ENCODE peak calls at places on chromosomes 6 and 20, in seven cellular contexts. One of them, this sample, is unnamed.

GRCh38 chr20:1633535-1633934 is 13.7 kb upstream of the SIRPB1 start:
- DNase-seq in NAMALWA: no peak
- DNase-seq in activated naive CD8-positive, alpha-beta T cell treated with anti-CD3 and anti-CD28 coated beads, Interleukin-2, amount 50 U/mL, for 16 hours: no peak
- DNase-seq in mucosa of gallbladder: no peak
- DNase-seq in right lobe of liver: no peak
- DNase-seq in stimulated activated naive CD8-positive, alpha-beta T cell treated with anti-CD3 and anti-CD28 coated beads, Interleukin-15, Interleukin-2, amounts not matched to agents 100 U/mL and 50 U/mL, for 24 hours: no peak
- DNase-seq in Right ventricle myocardium superior: no peak
- DNase-seq in this sample: no peak

GRCh38 chr20:59010321-59010994 is 3.4 kb upstream of the CTSZ start:
- DNase-seq in stimulated activated naive CD8-positive, alpha-beta T cell treated with anti-CD3 and anti-CD28 coated beads, Interleukin-15, Interleukin-2, amounts not matched to agents 100 U/mL and 50 U/mL, for 24 hours: no peak
- DNase-seq in mucosa of gallbladder: no peak
- DNase-seq in right lobe of liver: no peak
- DNase-seq in activated naive CD8-positive, alpha-beta T cell treated with anti-CD3 and anti-CD28 coated beads, Interleukin-2, amount 50 U/mL, for 16 hours: no peak
- DNase-seq in Right ventricle myocardium superior: no peak
- DNase-seq in NAMALWA: no peak
- DNase-seq in this sample: no peak

GRCh38 chr6:145722190-145722589 is 13.1 kb downstream of the EPM2A start:
- DNase-seq in Right ventricle myocardium superior: no peak
- DNase-seq in NAMALWA: no peak
- DNase-seq in right lobe of liver: no peak
- DNase-seq in mucosa of gallbladder: no peak
- DNase-seq in stimulated activated naive CD8-positive, alpha-beta T cell treated with anti-CD3 and anti-CD28 coated beads, Interleukin-15, Interleukin-2, amounts not matched to agents 100 U/mL and 50 U/mL, for 24 hours: no peak
- DNase-seq in activated naive CD8-positive, alpha-beta T cell treated with anti-CD3 and anti-CD28 coated beads, Interleukin-2, amount 50 U/mL, for 16 hours: no peak
- DNase-seq in this sample: no peak

GRCh38 chr6:65997539-65997938 is 290.5 kb upstream of the EYS start:
- DNase-seq in mucosa of gallbladder: no peak
- DNase-seq in activated naive CD8-positive, alpha-beta T cell treated with anti-CD3 and anti-CD28 coated beads, Interleukin-2, amount 50 U/mL, for 16 hours: no peak
- DNase-seq in right lobe of liver: no peak
- DNase-seq in stimulated activated naive CD8-positive, alpha-beta T cell treated with anti-CD3 and anti-CD28 coated beads, Interleukin-15, Interleukin-2, amounts not matched to agents 100 U/mL and 50 U/mL, for 24 hours: no peak
- DNase-seq in NAMALWA: no peak
- DNase-seq in Right ventricle myocardium superior: no peak
- DNase-seq in this sample: no peak

GRCh38 chr20:53901697-53902096 is 168.7 kb downstream of the BCAS1 start:
- DNase-seq in activated naive CD8-positive, alpha-beta T cell treated with anti-CD3 and anti-CD28 coated beads, Interleukin-2, amount 50 U/mL, for 16 hours: no peak
- DNase-seq in mucosa of gallbladder: no peak
- DNase-seq in right lobe of liver: no peak
- DNase-seq in stimulated activated naive CD8-positive, alpha-beta T cell treated with anti-CD3 and anti-CD28 coated beads, Interleukin-15, Interleukin-2, amounts not matched to agents 100 U/mL and 50 U/mL, for 24 hours: no peak
- DNase-seq in NAMALWA: no peak
- DNase-seq in Right ventricle myocardium superior: no peak
- DNase-seq in this sample: no peak

GRCh38 chr20:5675103-5676091 is 74.8 kb upstream of the SHLD1 start:
- DNase-seq in Right ventricle myocardium superior: no peak
- DNase-seq in stimulated activated naive CD8-positive, alpha-beta T cell treated with anti-CD3 and anti-CD28 coated beads, Interleukin-15, Interleukin-2, amounts not matched to agents 100 U/mL and 50 U/mL, for 24 hours: no peak
- DNase-seq in NAMALWA: peak
- DNase-seq in right lobe of liver: no peak
- DNase-seq in mucosa of gallbladder: no peak
- DNase-seq in activated naive CD8-positive, alpha-beta T cell treated with anti-CD3 and anti-CD28 coated beads, Interleukin-2, amount 50 U/mL, for 16 hours: no peak
- DNase-seq in this sample: no peak

GRCh38 chr20:47337413-47337812 is 19.1 kb downstream of the ZMYND8 start:
- DNase-seq in NAMALWA: no peak
- DNase-seq in mucosa of gallbladder: no peak
- DNase-seq in Right ventricle myocardium superior: no peak
- DNase-seq in right lobe of liver: no peak
- DNase-seq in activated naive CD8-positive, alpha-beta T cell treated with anti-CD3 and anti-CD28 coated beads, Interleukin-2, amount 50 U/mL, for 16 hours: no peak
- DNase-seq in stimulated activated naive CD8-positive, alpha-beta T cell treated with anti-CD3 and anti-CD28 coated beads, Interleukin-15, Interleukin-2, amounts not matched to agents 100 U/mL and 50 U/mL, for 24 hours: no peak
- DNase-seq in this sample: no peak

GRCh38 chr6:121760640-121761213 is 325.3 kb downstream of the GJA1 start:
- DNase-seq in mucosa of gallbladder: no peak
- DNase-seq in right lobe of liver: no peak
- DNase-seq in NAMALWA: no peak
- DNase-seq in activated naive CD8-positive, alpha-beta T cell treated with anti-CD3 and anti-CD28 coated beads, Interleukin-2, amount 50 U/mL, for 16 hours: no peak
- DNase-seq in Right ventricle myocardium superior: no peak
- DNase-seq in stimulated activated naive CD8-positive, alpha-beta T cell treated with anti-CD3 and anti-CD28 coated beads, Interleukin-15, Interleukin-2, amounts not matched to agents 100 U/mL and 50 U/mL, for 24 hours: no peak
- DNase-seq in this sample: no peak

GRCh38 chr20:41181567-41181966 is 44.2 kb downstream of the PLCG1 start:
- DNase-seq in NAMALWA: no peak
- DNase-seq in stimulated activated naive CD8-positive, alpha-beta T cell treated with anti-CD3 and anti-CD28 coated beads, Interleukin-15, Interleukin-2, amounts not matched to agents 100 U/mL and 50 U/mL, for 24 hours: no peak
- DNase-seq in mucosa of gallbladder: no peak
- DNase-seq in right lobe of liver: no peak
- DNase-seq in activated naive CD8-positive, alpha-beta T cell treated with anti-CD3 and anti-CD28 coated beads, Interleukin-2, amount 50 U/mL, for 16 hours: no peak
- DNase-seq in Right ventricle myocardium superior: peak
- DNase-seq in this sample: no peak

GRCh38 chr20:39874049-39874893 is 814.8 kb downstream of the MAFB start:
- DNase-seq in NAMALWA: peak
- DNase-seq in stimulated activated naive CD8-positive, alpha-beta T cell treated with anti-CD3 and anti-CD28 coated beads, Interleukin-15, Interleukin-2, amounts not matched to agents 100 U/mL and 50 U/mL, for 24 hours: peak
- DNase-seq in activated naive CD8-positive, alpha-beta T cell treated with anti-CD3 and anti-CD28 coated beads, Interleukin-2, amount 50 U/mL, for 16 hours: no peak
- DNase-seq in right lobe of liver: peak
- DNase-seq in Right ventricle myocardium superior: peak
- DNase-seq in mucosa of gallbladder: peak
- DNase-seq in this sample: peak

GRCh38 chr20:461254-462198 is 807 bp downstream of the TBC1D20 start:
- DNase-seq in activated naive CD8-positive, alpha-beta T cell treated with anti-CD3 and anti-CD28 coated beads, Interleukin-2, amount 50 U/mL, for 16 hours: no peak
- DNase-seq in mucosa of gallbladder: peak
- DNase-seq in NAMALWA: peak
- DNase-seq in stimulated activated naive CD8-positive, alpha-beta T cell treated with anti-CD3 and anti-CD28 coated beads, Interleukin-15, Interleukin-2, amounts not matched to agents 100 U/mL and 50 U/mL, for 24 hours: peak
- DNase-seq in Right ventricle myocardium superior: peak
- DNase-seq in right lobe of liver: peak
- DNase-seq in this sample: peak

GRCh38 chr20:29873946-29874345 is 1383.5 kb upstream of the DEFB115 start:
- DNase-seq in stimulated activated naive CD8-positive, alpha-beta T cell treated with anti-CD3 and anti-CD28 coated beads, Interleukin-15, Interleukin-2, amounts not matched to agents 100 U/mL and 50 U/mL, for 24 hours: peak
- DNase-seq in mucosa of gallbladder: peak
- DNase-seq in activated naive CD8-positive, alpha-beta T cell treated with anti-CD3 and anti-CD28 coated beads, Interleukin-2, amount 50 U/mL, for 16 hours: no peak
- DNase-seq in Right ventricle myocardium superior: peak
- DNase-seq in NAMALWA: peak
- DNase-seq in right lobe of liver: peak
- DNase-seq in this sample: no peak

GRCh38 chr20:45833030-45833882 is at the start of gene SNX21:
- DNase-seq in right lobe of liver: peak
- DNase-seq in activated naive CD8-positive, alpha-beta T cell treated with anti-CD3 and anti-CD28 coated beads, Interleukin-2, amount 50 U/mL, for 16 hours: no peak
- DNase-seq in NAMALWA: no peak
- DNase-seq in stimulated activated naive CD8-positive, alpha-beta T cell treated with anti-CD3 and anti-CD28 coated beads, Interleukin-15, Interleukin-2, amounts not matched to agents 100 U/mL and 50 U/mL, for 24 hours: peak
- DNase-seq in Right ventricle myocardium superior: peak
- DNase-seq in mucosa of gallbladder: peak
- DNase-seq in this sample: no peak

GRCh38 chr6:124536792-124537191 is 425.4 kb upstream of the RNF217 start:
- DNase-seq in stimulated activated naive CD8-positive, alpha-beta T cell treated with anti-CD3 and anti-CD28 coated beads, Interleukin-15, Interleukin-2, amounts not matched to agents 100 U/mL and 50 U/mL, for 24 hours: no peak
- DNase-seq in Right ventricle myocardium superior: no peak
- DNase-seq in NAMALWA: no peak
- DNase-seq in activated naive CD8-positive, alpha-beta T cell treated with anti-CD3 and anti-CD28 coated beads, Interleukin-2, amount 50 U/mL, for 16 hours: no peak
- DNase-seq in right lobe of liver: no peak
- DNase-seq in mucosa of gallbladder: no peak
- DNase-seq in this sample: no peak

GRCh38 chr6:33949877-33950831 is 146.4 kb upstream of the MLN start:
- DNase-seq in NAMALWA: no peak
- DNase-seq in mucosa of gallbladder: peak
- DNase-seq in stimulated activated naive CD8-positive, alpha-beta T cell treated with anti-CD3 and anti-CD28 coated beads, Interleukin-15, Interleukin-2, amounts not matched to agents 100 U/mL and 50 U/mL, for 24 hours: no peak
- DNase-seq in activated naive CD8-positive, alpha-beta T cell treated with anti-CD3 and anti-CD28 coated beads, Interleukin-2, amount 50 U/mL, for 16 hours: no peak
- DNase-seq in right lobe of liver: no peak
- DNase-seq in Right ventricle myocardium superior: no peak
- DNase-seq in this sample: no peak

GRCh38 chr6:4256969-4257368 is 121.6 kb upstream of the ECI2 start:
- DNase-seq in Right ventricle myocardium superior: no peak
- DNase-seq in NAMALWA: no peak
- DNase-seq in stimulated activated naive CD8-positive, alpha-beta T cell treated with anti-CD3 and anti-CD28 coated beads, Interleukin-15, Interleukin-2, amounts not matched to agents 100 U/mL and 50 U/mL, for 24 hours: no peak
- DNase-seq in right lobe of liver: no peak
- DNase-seq in activated naive CD8-positive, alpha-beta T cell treated with anti-CD3 and anti-CD28 coated beads, Interleukin-2, amount 50 U/mL, for 16 hours: no peak
- DNase-seq in mucosa of gallbladder: no peak
- DNase-seq in this sample: no peak

GRCh38 chr20:24045621-24046020 is 57.0 kb upstream of the GGTLC1 start:
- DNase-seq in Right ventricle myocardium superior: no peak
- DNase-seq in mucosa of gallbladder: no peak
- DNase-seq in NAMALWA: no peak
- DNase-seq in stimulated activated naive CD8-positive, alpha-beta T cell treated with anti-CD3 and anti-CD28 coated beads, Interleukin-15, Interleukin-2, amounts not matched to agents 100 U/mL and 50 U/mL, for 24 hours: no peak
- DNase-seq in right lobe of liver: no peak
- DNase-seq in activated naive CD8-positive, alpha-beta T cell treated with anti-CD3 and anti-CD28 coated beads, Interleukin-2, amount 50 U/mL, for 16 hours: no peak
- DNase-seq in this sample: no peak

GRCh38 chr6:87658516-87658915 is 43.5 kb downstream of the AKIRIN2 start:
- DNase-seq in right lobe of liver: no peak
- DNase-seq in NAMALWA: no peak
- DNase-seq in stimulated activated naive CD8-positive, alpha-beta T cell treated with anti-CD3 and anti-CD28 coated beads, Interleukin-15, Interleukin-2, amounts not matched to agents 100 U/mL and 50 U/mL, for 24 hours: no peak
- DNase-seq in activated naive CD8-positive, alpha-beta T cell treated with anti-CD3 and anti-CD28 coated beads, Interleukin-2, amount 50 U/mL, for 16 hours: no peak
- DNase-seq in Right ventricle myocardium superior: no peak
- DNase-seq in mucosa of gallbladder: no peak
- DNase-seq in this sample: no peak

GRCh38 chr6:31898200-31899011 is 908 bp upstream of the EHMT2 start:
- DNase-seq in activated naive CD8-positive, alpha-beta T cell treated with anti-CD3 and anti-CD28 coated beads, Interleukin-2, amount 50 U/mL, for 16 hours: no peak
- DNase-seq in mucosa of gallbladder: no peak
- DNase-seq in right lobe of liver: no peak
- DNase-seq in stimulated activated naive CD8-positive, alpha-beta T cell treated with anti-CD3 and anti-CD28 coated beads, Interleukin-15, Interleukin-2, amounts not matched to agents 100 U/mL and 50 U/mL, for 24 hours: peak
- DNase-seq in Right ventricle myocardium superior: no peak
- DNase-seq in NAMALWA: peak
- DNase-seq in this sample: no peak

GRCh38 chr6:166540631-166541331 is 45.7 kb downstream of the RAMACL start:
- DNase-seq in mucosa of gallbladder: no peak
- DNase-seq in NAMALWA: peak
- DNase-seq in stimulated activated naive CD8-positive, alpha-beta T cell treated with anti-CD3 and anti-CD28 coated beads, Interleukin-15, Interleukin-2, amounts not matched to agents 100 U/mL and 50 U/mL, for 24 hours: peak
- DNase-seq in right lobe of liver: no peak
- DNase-seq in activated naive CD8-positive, alpha-beta T cell treated with anti-CD3 and anti-CD28 coated beads, Interleukin-2, amount 50 U/mL, for 16 hours: no peak
- DNase-seq in Right ventricle myocardium superior: no peak
- DNase-seq in this sample: peak

GRCh38 chr20:18986146-18986830 is 172.7 kb downstream of the SCP2D1 start:
- DNase-seq in mucosa of gallbladder: no peak
- DNase-seq in stimulated activated naive CD8-positive, alpha-beta T cell treated with anti-CD3 and anti-CD28 coated beads, Interleukin-15, Interleukin-2, amounts not matched to agents 100 U/mL and 50 U/mL, for 24 hours: no peak
- DNase-seq in NAMALWA: no peak
- DNase-seq in Right ventricle myocardium superior: no peak
- DNase-seq in right lobe of liver: no peak
- DNase-seq in activated naive CD8-positive, alpha-beta T cell treated with anti-CD3 and anti-CD28 coated beads, Interleukin-2, amount 50 U/mL, for 16 hours: no peak
- DNase-seq in this sample: no peak

GRCh38 chr6:64973142-64973541 is 733.9 kb downstream of the EYS start:
- DNase-seq in right lobe of liver: no peak
- DNase-seq in mucosa of gallbladder: no peak
- DNase-seq in activated naive CD8-positive, alpha-beta T cell treated with anti-CD3 and anti-CD28 coated beads, Interleukin-2, amount 50 U/mL, for 16 hours: no peak
- DNase-seq in Right ventricle myocardium superior: no peak
- DNase-seq in NAMALWA: no peak
- DNase-seq in stimulated activated naive CD8-positive, alpha-beta T cell treated with anti-CD3 and anti-CD28 coated beads, Interleukin-15, Interleukin-2, amounts not matched to agents 100 U/mL and 50 U/mL, for 24 hours: no peak
- DNase-seq in this sample: no peak

GRCh38 chr6:26598267-26598666 is 1.5 kb downstream of the ABT1 start:
- DNase-seq in NAMALWA: no peak
- DNase-seq in stimulated activated naive CD8-positive, alpha-beta T cell treated with anti-CD3 and anti-CD28 coated beads, Interleukin-15, Interleukin-2, amounts not matched to agents 100 U/mL and 50 U/mL, for 24 hours: no peak
- DNase-seq in right lobe of liver: no peak
- DNase-seq in activated naive CD8-positive, alpha-beta T cell treated with anti-CD3 and anti-CD28 coated beads, Interleukin-2, amount 50 U/mL, for 16 hours: no peak
- DNase-seq in mucosa of gallbladder: no peak
- DNase-seq in Right ventricle myocardium superior: no peak
- DNase-seq in this sample: no peak

GRCh38 chr6:142489722-142490610 is 188.2 kb downstream of the ADGRG6 start:
- DNase-seq in right lobe of liver: no peak
- DNase-seq in mucosa of gallbladder: no peak
- DNase-seq in stimulated activated naive CD8-positive, alpha-beta T cell treated with anti-CD3 and anti-CD28 coated beads, Interleukin-15, Interleukin-2, amounts not matched to agents 100 U/mL and 50 U/mL, for 24 hours: no peak
- DNase-seq in activated naive CD8-positive, alpha-beta T cell treated with anti-CD3 and anti-CD28 coated beads, Interleukin-2, amount 50 U/mL, for 16 hours: no peak
- DNase-seq in Right ventricle myocardium superior: no peak
- DNase-seq in NAMALWA: no peak
- DNase-seq in this sample: no peak

GRCh38 chr20:44056010-44056698 is 130.8 kb downstream of the JPH2 start:
- DNase-seq in stimulated activated naive CD8-positive, alpha-beta T cell treated with anti-CD3 and anti-CD28 coated beads, Interleukin-15, Interleukin-2, amounts not matched to agents 100 U/mL and 50 U/mL, for 24 hours: peak
- DNase-seq in right lobe of liver: no peak
- DNase-seq in mucosa of gallbladder: no peak
- DNase-seq in activated naive CD8-positive, alpha-beta T cell treated with anti-CD3 and anti-CD28 coated beads, Interleukin-2, amount 50 U/mL, for 16 hours: peak
- DNase-seq in Right ventricle myocardium superior: no peak
- DNase-seq in NAMALWA: peak
- DNase-seq in this sample: no peak

GRCh38 chr20:6769953-6770831 is 2.7 kb downstream of the BMP2 start:
- DNase-seq in NAMALWA: no peak
- DNase-seq in activated naive CD8-positive, alpha-beta T cell treated with anti-CD3 and anti-CD28 coated beads, Interleukin-2, amount 50 U/mL, for 16 hours: no peak
- DNase-seq in mucosa of gallbladder: peak
- DNase-seq in right lobe of liver: peak
- DNase-seq in stimulated activated naive CD8-positive, alpha-beta T cell treated with anti-CD3 and anti-CD28 coated beads, Interleukin-15, Interleukin-2, amounts not matched to agents 100 U/mL and 50 U/mL, for 24 hours: no peak
- DNase-seq in Right ventricle myocardium superior: peak
- DNase-seq in this sample: no peak

GRCh38 chr20:33668791-33669155 is 2.0 kb downstream of the ACTL10 start:
- DNase-seq in mucosa of gallbladder: no peak
- DNase-seq in Right ventricle myocardium superior: no peak
- DNase-seq in NAMALWA: no peak
- DNase-seq in activated naive CD8-positive, alpha-beta T cell treated with anti-CD3 and anti-CD28 coated beads, Interleukin-2, amount 50 U/mL, for 16 hours: no peak
- DNase-seq in stimulated activated naive CD8-positive, alpha-beta T cell treated with anti-CD3 and anti-CD28 coated beads, Interleukin-15, Interleukin-2, amounts not matched to agents 100 U/mL and 50 U/mL, for 24 hours: no peak
- DNase-seq in right lobe of liver: no peak
- DNase-seq in this sample: no peak

GRCh38 chr20:9330151-9330550 is 184.2 kb upstream of the LAMP5 start:
- DNase-seq in mucosa of gallbladder: no peak
- DNase-seq in stimulated activated naive CD8-positive, alpha-beta T cell treated with anti-CD3 and anti-CD28 coated beads, Interleukin-15, Interleukin-2, amounts not matched to agents 100 U/mL and 50 U/mL, for 24 hours: no peak
- DNase-seq in NAMALWA: no peak
- DNase-seq in activated naive CD8-positive, alpha-beta T cell treated with anti-CD3 and anti-CD28 coated beads, Interleukin-2, amount 50 U/mL, for 16 hours: no peak
- DNase-seq in right lobe of liver: no peak
- DNase-seq in Right ventricle myocardium superior: no peak
- DNase-seq in this sample: no peak

GRCh38 chr6:104623052-104623690 is 236.5 kb downstream of the HACE1 start:
- DNase-seq in stimulated activated naive CD8-positive, alpha-beta T cell treated with anti-CD3 and anti-CD28 coated beads, Interleukin-15, Interleukin-2, amounts not matched to agents 100 U/mL and 50 U/mL, for 24 hours: no peak
- DNase-seq in Right ventricle myocardium superior: no peak
- DNase-seq in activated naive CD8-positive, alpha-beta T cell treated with anti-CD3 and anti-CD28 coated beads, Interleukin-2, amount 50 U/mL, for 16 hours: no peak
- DNase-seq in right lobe of liver: no peak
- DNase-seq in NAMALWA: no peak
- DNase-seq in mucosa of gallbladder: no peak
- DNase-seq in this sample: no peak

GRCh38 chr6:19697744-19698290 is 139.4 kb upstream of the ID4 start:
- DNase-seq in mucosa of gallbladder: no peak
- DNase-seq in activated naive CD8-positive, alpha-beta T cell treated with anti-CD3 and anti-CD28 coated beads, Interleukin-2, amount 50 U/mL, for 16 hours: no peak
- DNase-seq in stimulated activated naive CD8-positive, alpha-beta T cell treated with anti-CD3 and anti-CD28 coated beads, Interleukin-15, Interleukin-2, amounts not matched to agents 100 U/mL and 50 U/mL, for 24 hours: no peak
- DNase-seq in Right ventricle myocardium superior: no peak
- DNase-seq in right lobe of liver: no peak
- DNase-seq in NAMALWA: no peak
- DNase-seq in this sample: no peak

GRCh38 chr6:44967481-44967880 is 360.6 kb upstream of the RUNX2 start:
- DNase-seq in activated naive CD8-positive, alpha-beta T cell treated with anti-CD3 and anti-CD28 coated beads, Interleukin-2, amount 50 U/mL, for 16 hours: no peak
- DNase-seq in mucosa of gallbladder: no peak
- DNase-seq in right lobe of liver: no peak
- DNase-seq in stimulated activated naive CD8-positive, alpha-beta T cell treated with anti-CD3 and anti-CD28 coated beads, Interleukin-15, Interleukin-2, amounts not matched to agents 100 U/mL and 50 U/mL, for 24 hours: no peak
- DNase-seq in NAMALWA: no peak
- DNase-seq in Right ventricle myocardium superior: no peak
- DNase-seq in this sample: no peak

GRCh38 chr6:137218473-137218916 is 690 bp downstream of the IFNGR1 start:
- DNase-seq in activated naive CD8-positive, alpha-beta T cell treated with anti-CD3 and anti-CD28 coated beads, Interleukin-2, amount 50 U/mL, for 16 hours: no peak
- DNase-seq in stimulated activated naive CD8-positive, alpha-beta T cell treated with anti-CD3 and anti-CD28 coated beads, Interleukin-15, Interleukin-2, amounts not matched to agents 100 U/mL and 50 U/mL, for 24 hours: peak
- DNase-seq in NAMALWA: peak
- DNase-seq in Right ventricle myocardium superior: no peak
- DNase-seq in right lobe of liver: no peak
- DNase-seq in mucosa of gallbladder: peak
- DNase-seq in this sample: peak

GRCh38 chr6:2853766-2854393 is 12.2 kb upstream of the SERPINB1 start:
- DNase-seq in stimulated activated naive CD8-positive, alpha-beta T cell treated with anti-CD3 and anti-CD28 coated beads, Interleukin-15, Interleukin-2, amounts not matched to agents 100 U/mL and 50 U/mL, for 24 hours: peak
- DNase-seq in activated naive CD8-positive, alpha-beta T cell treated with anti-CD3 and anti-CD28 coated beads, Interleukin-2, amount 50 U/mL, for 16 hours: peak
- DNase-seq in right lobe of liver: peak
- DNase-seq in mucosa of gallbladder: peak
- DNase-seq in NAMALWA: peak
- DNase-seq in Right ventricle myocardium superior: no peak
- DNase-seq in this sample: peak

GRCh38 chr6:132084811-132085509 is 133.8 kb upstream of the CCN2 start:
- DNase-seq in activated naive CD8-positive, alpha-beta T cell treated with anti-CD3 and anti-CD28 coated beads, Interleukin-2, amount 50 U/mL, for 16 hours: no peak
- DNase-seq in mucosa of gallbladder: no peak
- DNase-seq in Right ventricle myocardium superior: no peak
- DNase-seq in stimulated activated naive CD8-positive, alpha-beta T cell treated with anti-CD3 and anti-CD28 coated beads, Interleukin-15, Interleukin-2, amounts not matched to agents 100 U/mL and 50 U/mL, for 24 hours: no peak
- DNase-seq in NAMALWA: no peak
- DNase-seq in right lobe of liver: no peak
- DNase-seq in this sample: no peak

GRCh38 chr6:164690702-164691500 is 618.5 kb downstream of the C6orf118 start:
- DNase-seq in right lobe of liver: no peak
- DNase-seq in activated naive CD8-positive, alpha-beta T cell treated with anti-CD3 and anti-CD28 coated beads, Interleukin-2, amount 50 U/mL, for 16 hours: no peak
- DNase-seq in mucosa of gallbladder: no peak
- DNase-seq in Right ventricle myocardium superior: no peak
- DNase-seq in stimulated activated naive CD8-positive, alpha-beta T cell treated with anti-CD3 and anti-CD28 coated beads, Interleukin-15, Interleukin-2, amounts not matched to agents 100 U/mL and 50 U/mL, for 24 hours: no peak
- DNase-seq in NAMALWA: no peak
- DNase-seq in this sample: no peak

GRCh38 chr6:100260584-100260983 is 204.1 kb downstream of the SIM1 start:
- DNase-seq in mucosa of gallbladder: no peak
- DNase-seq in Right ventricle myocardium superior: no peak
- DNase-seq in right lobe of liver: no peak
- DNase-seq in activated naive CD8-positive, alpha-beta T cell treated with anti-CD3 and anti-CD28 coated beads, Interleukin-2, amount 50 U/mL, for 16 hours: no peak
- DNase-seq in stimulated activated naive CD8-positive, alpha-beta T cell treated with anti-CD3 and anti-CD28 coated beads, Interleukin-15, Interleukin-2, amounts not matched to agents 100 U/mL and 50 U/mL, for 24 hours: no peak
- DNase-seq in NAMALWA: no peak
- DNase-seq in this sample: no peak

GRCh38 chr6:157880534-157880933 is 57.5 kb downstream of the SNX9 start:
- DNase-seq in activated naive CD8-positive, alpha-beta T cell treated with anti-CD3 and anti-CD28 coated beads, Interleukin-2, amount 50 U/mL, for 16 hours: no peak
- DNase-seq in stimulated activated naive CD8-positive, alpha-beta T cell treated with anti-CD3 and anti-CD28 coated beads, Interleukin-15, Interleukin-2, amounts not matched to agents 100 U/mL and 50 U/mL, for 24 hours: no peak
- DNase-seq in mucosa of gallbladder: no peak
- DNase-seq in Right ventricle myocardium superior: no peak
- DNase-seq in right lobe of liver: no peak
- DNase-seq in NAMALWA: no peak
- DNase-seq in this sample: no peak

GRCh38 chr6:71621918-71622519 is 264.3 kb upstream of the RIMS1 start:
- DNase-seq in Right ventricle myocardium superior: no peak
- DNase-seq in NAMALWA: peak
- DNase-seq in stimulated activated naive CD8-positive, alpha-beta T cell treated with anti-CD3 and anti-CD28 coated beads, Interleukin-15, Interleukin-2, amounts not matched to agents 100 U/mL and 50 U/mL, for 24 hours: no peak
- DNase-seq in right lobe of liver: no peak
- DNase-seq in mucosa of gallbladder: no peak
- DNase-seq in activated naive CD8-positive, alpha-beta T cell treated with anti-CD3 and anti-CD28 coated beads, Interleukin-2, amount 50 U/mL, for 16 hours: no peak
- DNase-seq in this sample: no peak

This sample was measured in stimulated activated CD4-positive, alpha-beta T cell treated with anti-CD3 and anti-CD28 coated beads, Interleukin-12 subunit alpha, Interleukin-12 subunit beta, amount 100 ng/mL, for 24 hours.